ENCODE peak calls at places on chromosomes 5 and 9, in six cellular contexts. C, J, Y, T, L and K are unnamed samples.

GRCh38 chr9:117958726-117959125 is 254.5 kb downstream of the TLR4 start:
- DNase-seq in T (no peak), C (no peak), L (no peak), J (no peak), Y (no peak), K (no peak)

GRCh38 chr5:76804266-76804665 is 14.6 kb upstream of the F2RL1 start:
- DNase-seq in J (no peak), C (no peak), L (no peak), Y (peak; percentile 98), T (no peak), K (no peak)

GRCh38 chr9:84331119-84331791 is 9.3 kb downstream of the SLC28A3 start:
- DNase-seq in J (no peak), Y (no peak), C (no peak), L (no peak), T (no peak), K (no peak)

GRCh38 chr5:124920909-124921666 is 174.6 kb upstream of the ZNF608 start:
- DNase-seq in L (no peak), C (no peak), Y (no peak), T (no peak), J (no peak), K (no peak)

GRCh38 chr5:137393196-137393993 is 105.7 kb downstream of the SPOCK1 start:
- DNase-seq in J (no peak), Y (no peak), L (no peak), T (no peak), C (no peak), K (no peak)

GRCh38 chr9:133731876-133732321 is 6.3 kb downstream of the SARDH start:
- DNase-seq in C (no peak), Y (peak; percentile 63), L (no peak), J (no peak), T (no peak), K (no peak)

GRCh38 chr5:75672616-75673015 is 44.6 kb downstream of the POC5 start:
- DNase-seq in T (no peak), C (no peak), J (no peak), L (no peak), Y (no peak), K (no peak)

GRCh38 chr5:179180061-179180460 is 119.9 kb downstream of the ZNF354C start:
- DNase-seq in L (peak; percentile 35), Y (no peak), C (no peak), J (no peak), T (no peak), K (no peak)

GRCh38 chr9:20012232-20012631 is 223.4 kb upstream of the SLC24A2 start:
- DNase-seq in J (no peak), T (no peak), Y (no peak), L (no peak), C (no peak), K (no peak)

GRCh38 chr5:167587768-167588167 is 703.7 kb upstream of the WWC1 start:
- DNase-seq in T (no peak), C (no peak), Y (peak; percentile 56), L (no peak), J (no peak), K (no peak)

GRCh38 chr9:72205513-72205912 is 56.3 kb downstream of the GDA start:
- DNase-seq in Y (no peak), J (no peak), C (no peak), T (no peak), L (no peak), K (no peak)

GRCh38 chr5:127001621-127002296 is 28.6 kb downstream of the MARCHF3 start:
- DNase-seq in J (no peak), Y (peak; percentile 13), T (no peak), C (no peak), L (no peak), K (no peak)

GRCh38 chr9:98455957-98456621 is 200.6 kb upstream of the TBC1D2 start:
- DNase-seq in J (no peak), T (no peak), Y (no peak), C (no peak), L (peak; percentile 34), K (no peak)

GRCh38 chr9:71646131-71646530 is 122.2 kb downstream of the CEMIP2 start:
- DNase-seq in C (no peak), T (no peak), Y (no peak), L (no peak), J (no peak), K (no peak)

GRCh38 chr5:44446399-44446798 is 57.2 kb upstream of the FGF10 start:
- DNase-seq in J (no peak), Y (no peak), L (no peak), C (no peak), T (no peak), K (no peak)

GRCh38 chr5:10499066-10499465 is 57.4 kb downstream of the ROPN1L start:
- DNase-seq in J (no peak), L (no peak), Y (no peak), C (no peak), T (no peak), K (no peak)

GRCh38 chr5:157596449-157596848 is 20.9 kb upstream of the ADAM19 start:
- DNase-seq in L (no peak), C (peak; percentile 41), J (no peak), T (no peak), Y (no peak), K (no peak)

GRCh38 chr5:140039561-140039960 is 3.5 kb downstream of the NRG2 start:
- DNase-seq in Y (no peak), T (no peak), J (no peak), C (peak; percentile 15), L (peak; percentile 60), K (no peak)

GRCh38 chr9:110923601-110924000 is 114.7 kb downstream of the LPAR1 start:
- DNase-seq in C (no peak), T (no peak), J (no peak), L (no peak), Y (no peak), K (no peak)

GRCh38 chr5:174720612-174721521 is 3.5 kb upstream of the MSX2 start:
- DNase-seq in T (peak; percentile 34), Y (no peak), C (no peak), J (no peak), L (no peak), K (no peak)

DNA sequence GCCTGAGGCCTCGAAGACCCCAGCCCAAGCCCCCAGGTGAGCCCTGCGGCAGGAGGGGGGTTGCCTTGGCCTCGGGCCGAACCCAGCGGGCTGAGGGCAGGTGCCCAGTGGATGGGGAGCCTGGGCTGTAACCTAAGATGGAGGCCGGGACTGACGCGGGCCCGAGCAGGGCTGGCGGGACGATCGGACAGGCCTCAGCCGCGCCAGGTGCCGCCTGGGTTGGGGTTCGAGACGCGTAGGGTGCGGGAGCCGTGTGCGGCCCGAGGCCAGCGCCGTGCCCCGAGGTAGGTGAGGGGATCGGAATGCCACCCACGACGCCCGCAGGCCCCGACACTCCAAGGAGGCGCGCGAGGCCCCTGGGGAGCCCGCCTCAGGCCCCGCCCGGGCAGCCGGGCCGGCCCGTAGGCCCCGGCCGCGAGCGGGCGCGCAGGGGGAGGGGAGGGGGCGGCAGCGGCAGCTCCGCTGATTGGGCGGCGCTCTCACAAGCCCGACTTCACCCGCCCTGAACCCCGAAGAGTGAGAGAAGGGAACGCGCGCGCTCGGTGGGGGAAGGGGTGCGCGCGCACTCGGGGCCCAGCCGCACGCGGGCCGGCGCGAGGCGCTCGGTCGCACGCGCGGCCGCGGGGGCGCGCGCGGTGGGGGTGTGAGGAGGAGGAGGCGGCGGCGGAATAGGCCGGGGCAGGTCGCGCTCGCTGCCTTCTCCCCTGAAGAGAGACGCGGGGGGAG is at the start of gene NSD1:
- DNase-seq in L (peak; percentile 86), C (peak; percentile 89), J (peak; percentile 86), T (peak; percentile 96), Y (peak; percentile 76), K (peak; percentile 89)
- TF ChIP-seq POLR2A in L (no peak), C (no peak), J (peak; percentile 77), T (no peak), Y (peak; percentile 44), K (peak; percentile 36)

GRCh38 chr5:33794550-33795300 is 97.1 kb downstream of the ADAMTS12 start:
- DNase-seq in L (no peak), Y (no peak), J (no peak), T (no peak), C (no peak), K (no peak)
- H3K4me3 ChIP-seq in L (peak overlapping the region; percentile 1), Y (no peak overlapping the region), J (no peak overlapping the region), T (no peak overlapping the region), C (no peak overlapping the region), K (no peak overlapping the region)

DNA sequence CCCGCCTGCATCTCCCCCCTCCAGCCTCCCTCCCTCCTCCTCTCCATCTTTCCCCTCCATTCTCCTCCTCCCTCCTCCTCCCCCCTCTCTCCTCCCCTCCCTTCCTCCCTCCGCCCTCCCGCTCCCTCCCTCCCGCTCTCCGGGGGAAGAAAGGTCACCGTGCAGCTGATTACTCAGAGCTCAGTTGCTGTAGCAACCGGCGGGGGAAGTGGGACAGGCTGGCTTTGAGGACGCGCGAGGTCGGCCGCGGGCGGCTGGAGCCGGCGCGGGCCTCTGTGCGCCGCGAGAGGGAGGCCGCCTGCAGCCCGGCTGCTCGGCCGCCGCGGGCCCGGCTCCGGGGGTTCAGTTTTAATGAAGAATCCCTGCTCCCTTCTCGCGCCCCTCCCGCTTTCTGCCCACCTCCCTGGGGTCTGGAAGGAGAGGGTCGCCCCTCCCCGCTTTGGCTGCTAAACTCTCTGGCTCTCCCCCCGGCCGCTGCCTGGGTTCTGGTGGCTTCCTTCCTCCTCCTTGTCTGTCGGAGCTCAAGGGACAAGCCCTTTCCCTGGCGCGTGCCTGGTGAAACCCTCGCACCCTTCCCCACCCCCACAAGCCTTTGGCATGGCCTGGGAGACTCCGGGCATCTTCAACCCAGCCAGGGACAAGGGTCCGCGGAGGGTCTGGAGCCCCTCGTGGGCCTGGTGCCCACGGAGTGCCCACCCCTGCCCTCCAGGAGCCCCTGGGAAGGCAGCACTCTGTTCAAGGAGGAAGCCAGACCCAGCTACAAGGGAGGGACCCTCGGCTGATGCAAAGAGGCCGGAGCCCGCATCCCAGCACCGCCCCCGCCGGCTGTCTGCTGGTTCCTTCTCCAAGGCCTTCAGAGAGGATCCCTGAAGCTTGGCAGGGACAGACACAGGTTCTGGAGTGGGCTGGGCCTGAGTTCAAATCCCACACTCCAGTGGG is 160.3 kb downstream of the C9orf50 start:
- DNase-seq in C (peak; percentile 96), T (peak; percentile 99), J (peak; percentile 95), L (peak; percentile 97), Y (peak; percentile 97), K (peak; percentile 99)
- TF ChIP-seq POLR2A in C (peak; percentile 66), T (peak; percentile 42), J (peak; percentile 95), L (peak; percentile 20), Y (no peak), K (peak; percentile 91)

GRCh38 chr9:123604861-123605260 is 248.9 kb downstream of the CRB2 start:
- DNase-seq in L (no peak), J (no peak), C (no peak), Y (no peak), T (no peak), K (no peak)

GRCh38 chr9:123601828-123602227 is 245.8 kb downstream of the CRB2 start:
- DNase-seq in C (no peak), L (no peak), Y (no peak), T (no peak), J (no peak), K (no peak)

GRCh38 chr9:123597073-123597472 is 241.1 kb downstream of the CRB2 start:
- DNase-seq in T (no peak), Y (no peak), L (no peak), J (no peak), C (no peak), K (no peak)

GRCh38 chr9:123597926-123598556 is 242.0 kb downstream of the CRB2 start:
- DNase-seq in J (no peak), Y (no peak), C (no peak), T (no peak), L (no peak), K (no peak)

DNA sequence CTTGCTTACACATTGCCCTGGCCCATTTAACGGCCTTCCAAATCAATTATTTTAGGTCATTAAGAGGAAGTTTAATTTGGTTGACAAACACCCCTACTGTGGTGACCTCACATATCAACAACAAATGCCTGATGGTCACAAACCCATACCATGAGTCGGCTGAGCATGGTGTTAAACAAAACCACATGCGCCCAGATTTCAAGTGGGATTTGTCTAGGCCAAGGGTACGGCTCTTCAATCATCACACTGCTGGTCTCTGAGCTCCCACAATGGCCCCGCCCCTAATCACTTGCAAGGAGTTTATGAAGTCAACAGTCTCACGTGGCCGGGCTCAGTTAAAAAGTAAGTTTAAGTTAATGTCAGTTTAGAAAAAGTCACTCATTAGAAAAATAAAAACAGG is 243.8 kb downstream of the CRB2 start:
- DNase-seq in L (no peak), J (no peak), C (no peak), T (no peak), Y (no peak), K (no peak)
- H3K4me3 ChIP-seq in L (no peak overlapping the region), J (no peak overlapping the region), C (no peak overlapping the region), T (no peak overlapping the region), Y (no peak overlapping the region), K (no peak overlapping the region)